ENCODE peak calls at places on chromosomes 3 and 15, in five cellular contexts. U, Y, D, K and Q are unnamed samples.

GRCh38 chr3:38110314-38111050 is 26.4 kb downstream of the ACAA1 start:
- DNase-seq in K (no peak), Y (peak), U (no peak), D (no peak), Q (no peak)

GRCh38 chr3:158685151-158685550 is 12.7 kb upstream of the LXN start:
- DNase-seq in D (peak), Y (no peak), K (no peak), U (no peak), Q (no peak)

GRCh38 chr15:66830358-66830757 is 128.3 kb downstream of the SMAD6 start:
- DNase-seq in K (peak), U (no peak), Y (no peak), D (peak), Q (no peak)

GRCh38 chr3:153180860-153181372 is 18.9 kb downstream of the RAP2B start:
- DNase-seq in K (no peak), Y (no peak), D (no peak), U (no peak), Q (no peak)

GRCh38 chr15:76787273-76787672 is 117.9 kb downstream of the SCAPER start:
- DNase-seq in Y (no peak), K (no peak), D (no peak), U (no peak), Q (no peak)

GRCh38 chr3:157459706-157460105 is 23.1 kb downstream of the PTX3 start:
- DNase-seq in D (no peak), K (no peak), Y (no peak), U (no peak), Q (no peak)

GRCh38 chr15:39663684-39664083 is 82.8 kb downstream of the THBS1 start:
- DNase-seq in K (no peak), D (peak), U (no peak), Y (no peak), Q (no peak)

GRCh38 chr15:57190208-57190607 is 186.1 kb upstream of the CGNL1 start:
- DNase-seq in D (no peak), U (no peak), K (no peak), Y (no peak), Q (no peak)

GRCh38 chr3:37890522-37890921 is 28.8 kb downstream of the CTDSPL start:
- DNase-seq in D (no peak), Y (no peak), U (no peak), K (no peak), Q (no peak)

GRCh38 chr3:124207873-124208473 is 216.0 kb upstream of the ROPN1 start:
- DNase-seq in Y (no peak), K (no peak), U (no peak), D (no peak), Q (no peak)

GRCh38 chr3:102069211-102069662 is 219.9 kb downstream of the NFKBIZ start:
- DNase-seq in Y (no peak), U (no peak), D (peak), K (no peak), Q (peak)

GRCh38 chr15:41981373-41982132 is 9.2 kb upstream of the EHD4 start:
- DNase-seq in Y (peak), D (no peak), U (no peak), K (no peak), Q (no peak)

GRCh38 chr3:143464850-143465249 is 345.3 kb downstream of the CHST2 start:
- DNase-seq in Y (no peak), U (no peak), D (no peak), K (no peak), Q (no peak)

GRCh38 chr3:43638594-43639447 is 17.0 kb upstream of the ANO10 start:
- DNase-seq in D (no peak), U (no peak), K (no peak), Y (no peak), Q (no peak)

GRCh38 chr3:127045435-127046045 is 62.6 kb downstream of the PLXNA1 start:
- DNase-seq in K (no peak), D (no peak), Y (no peak), U (no peak), Q (no peak)

GRCh38 chr3:111096487-111097209 is 25.0 kb downstream of the NECTIN3 start:
- DNase-seq in K (no peak), D (no peak), U (no peak), Y (no peak), Q (no peak)

GRCh38 chr15:69700380-69700779 is 247.8 kb downstream of the RPLP1 start:
- DNase-seq in Y (no peak), K (no peak), U (no peak), D (no peak), Q (no peak)

GRCh38 chr3:10265833-10266232 is 17.6 kb downstream of the TATDN2 start:
- DNase-seq in U (no peak), D (no peak), Y (no peak), K (no peak), Q (no peak)

GRCh38 chr15:52012210-52012609 is 6.8 kb upstream of the MAPK6 start:
- DNase-seq in D (no peak), K (no peak), Y (no peak), U (no peak), Q (no peak)

GRCh38 chr3:30502742-30503073 is 103.7 kb upstream of the TGFBR2 start:
- DNase-seq in U (no peak), K (no peak), Y (no peak), D (no peak), Q (no peak)

GRCh38 chr3:30311781-30312180 is 294.6 kb upstream of the TGFBR2 start:
- DNase-seq in D (no peak), U (no peak), Y (no peak), K (peak), Q (no peak)

GRCh38 chr3:197478746-197479668 is 76.8 kb downstream of the BDH1 start:
- DNase-seq in U (peak), K (no peak), D (no peak), Y (no peak), Q (no peak)

GRCh38 chr3:25493246-25493645 is 65.2 kb downstream of the RARB start:
- DNase-seq in Y (no peak), D (peak), K (no peak), U (no peak), Q (no peak)

GRCh38 chr15:92930776-92931175 is 30.7 kb downstream of the CHD2 start:
- DNase-seq in K (no peak), U (no peak), D (peak), Y (no peak), Q (peak)

GRCh38 chr3:189820365-189820720 is 189.2 kb downstream of the TP63 start:
- DNase-seq in U (no peak), Y (no peak), D (no peak), K (no peak), Q (no peak)

GRCh38 chr3:186963636-186964035 is 33.3 kb downstream of the ST6GAL1 start:
- DNase-seq in K (no peak), U (no peak), D (no peak), Y (no peak), Q (no peak)
- H3K4me3 ChIP-seq in K (no peak), U (no peak), D (no peak), Y (no peak), Q (no peak)

GRCh38 chr3:49939858-49940666 is at the start of gene RBM6:
- DNase-seq in K (peak), U (peak), Y (peak), D (peak), Q (peak)
- TF ChIP-seq CTCF in K (no peak), U (no peak), Y (no peak), D (no peak), Q (no peak)

GRCh38 chr15:26867199-26868007 is 541 bp downstream of the GABRA5 start:
- DNase-seq in D (no peak), K (no peak), Y (no peak), U (no peak), Q (no peak)

GRCh38 chr15:26866298-26867198 is at the start of gene GABRA5:
- DNase-seq in Y (no peak), U (no peak), K (peak), D (peak), Q (no peak)

GRCh38 chr15:26869628-26870027 is 2.8 kb downstream of the GABRA5 start:
- DNase-seq in K (no peak), D (no peak), Y (no peak), U (no peak), Q (no peak)

GRCh38 chr15:26870346-26870745 is 3.5 kb downstream of the GABRA5 start:
- DNase-seq in D (no peak), Y (no peak), K (no peak), U (no peak), Q (no peak)

GRCh38 chr15:26868029-26868685 is 1.3 kb downstream of the GABRA5 start:
- DNase-seq in U (no peak), D (no peak), K (no peak), Y (no peak), Q (no peak)
- H3K4me3 ChIP-seq in U (no peak), D (peak), K (peak), Y (no peak), Q (peak)

GRCh38 chr15:88032787-88033186 is 223.8 kb downstream of the NTRK3 start:
- DNase-seq in D (no peak), U (no peak), Y (no peak), K (no peak), Q (no peak)
- TF ChIP-seq CTCF in D (no peak), U (no peak), Y (no peak), K (no peak), Q (no peak)